ENCODE peak calls at places on chromosomes 7 and 10, in five cellular contexts. U is chondrocyte, E is putamen, I is HepG2, D is glomerular endothelial cell. A is an unnamed sample.

GRCh38 chr10:93413252-93413689 is 68.9 kb downstream of the MYOF start:
- DNase-seq in U (no peak), E (no peak), I (no peak), D (peak; percentile 34), A (no peak)

GRCh38 chr10:50421026-50421719 is 169.9 kb upstream of the ASAH2 start:
- DNase-seq in U (no peak), E (peak; percentile 39), I (peak; percentile 55), D (no peak), A (no peak)

GRCh38 chr7:82164813-82165212 is 278.8 kb downstream of the CACNA2D1 start:
- DNase-seq in U (no peak), E (peak; percentile 75), I (no peak), D (no peak), A (peak; percentile 42)

GRCh38 chr10:43125881-43126731 is 12.1 kb upstream of the CSGALNACT2 start:
- DNase-seq in U (no peak), E (no peak), I (no peak), D (no peak), A (no peak)

GRCh38 chr7:44172803-44173424 is 16.3 kb downstream of the GCK start:
- DNase-seq in U (no peak), E (no peak), I (no peak), D (no peak), A (no peak)

GRCh38 chr10:112696587-112696986 is 249.6 kb downstream of the VTI1A start:
- DNase-seq in U (no peak), E (no peak), I (no peak), D (no peak), A (no peak)

GRCh38 chr10:79322616-79323566 is 24.4 kb upstream of the PPIF start:
- DNase-seq in U (peak; percentile 82), E (no peak), I (no peak), D (no peak), A (peak; percentile 53)

GRCh38 chr10:13395540-13395939 is 47.4 kb upstream of the SEPHS1 start:
- DNase-seq in U (no peak), E (no peak), I (no peak), D (no peak), A (no peak)

GRCh38 chr10:114852197-114852596 is 30.6 kb downstream of the FHIP2A start:
- DNase-seq in U (no peak), E (no peak), I (no peak), D (no peak), A (no peak)

GRCh38 chr10:124827474-124827873 is 25.9 kb downstream of the ABRAXAS2 start:
- DNase-seq in U (no peak), E (no peak), I (peak; percentile 5), D (no peak), A (no peak)

GRCh38 chr7:36391436-36392198 is 2.0 kb downstream of the ANLN start:
- DNase-seq in U (no peak), E (no peak), I (no peak), D (no peak), A (no peak)

GRCh38 chr10:114301951-114302710 is 63.1 kb downstream of the VWA2 start:
- DNase-seq in U (peak; percentile 42), E (no peak), I (no peak), D (no peak), A (no peak)

GRCh38 chr7:15326044-15326644 is 235.7 kb downstream of the AGMO start:
- DNase-seq in U (no peak), E (peak; percentile 21), I (peak; percentile 3), D (peak; percentile 31), A (no peak)

GRCh38 chr10:100562008-100562672 is 26.4 kb downstream of the HIF1AN start:
- DNase-seq in U (no peak), E (peak; percentile 67), I (peak; percentile 32), D (no peak), A (no peak)